ENCODE peak calls at places on chromosomes 1 and 21, in four cellular contexts. M is SK-N-SH, B is GM12878, E is HepG2. D is an unnamed sample.

GRCh38 chr1:30397576-30397975 is 325.8 kb downstream of the MATN1 start:
- DNase-seq in M (no peak), B (no peak), E (no peak), D (no peak)

GRCh38 chr21:25171438-25171837 is 435.8 kb downstream of the MRPL39 start:
- DNase-seq in M (no peak), B (no peak), E (no peak), D (no peak)

GRCh38 chr1:225508538-225509375 is 80.9 kb upstream of the LBR start:
- DNase-seq in M (no peak), B (no peak), E (peak), D (peak)

GRCh38 chr1:17335821-17336718 is 28.1 kb downstream of the PADI4 start:
- DNase-seq in M (peak), B (no peak), E (peak), D (peak)

GRCh38 chr1:239303289-239303688 is 83.1 kb upstream of the CHRM3 start:
- DNase-seq in M (no peak), B (no peak), E (no peak), D (no peak)

GRCh38 chr1:244319283-244320132 is 132.2 kb downstream of the ADSS2 start:
- DNase-seq in M (no peak), B (peak), E (no peak), D (no peak)

GRCh38 chr21:41283211-41283818 is 33.3 kb upstream of the FAM3B start:
- DNase-seq in M (peak), B (peak), E (peak), D (no peak)

GRCh38 chr1:42877380-42877779 is 31.0 kb downstream of the ZNF691 start:
- DNase-seq in M (no peak), B (no peak), E (no peak), D (no peak)

GRCh38 chr1:107138767-107139445 is 1.9 kb upstream of the NTNG1 start:
- DNase-seq in M (no peak), B (no peak), E (no peak), D (no peak)

GRCh38 chr1:115565789-115566188 is 76.0 kb upstream of the VANGL1 start:
- DNase-seq in M (no peak), B (no peak), E (no peak), D (no peak)

GRCh38 chr1:115559987-115560386 is 81.8 kb upstream of the VANGL1 start:
- DNase-seq in M (no peak), B (no peak), E (no peak), D (no peak)

GRCh38 chr1:115567431-115567830 is 74.3 kb upstream of the VANGL1 start:
- DNase-seq in M (no peak), B (no peak), E (no peak), D (no peak)

GRCh38 chr1:115564201-115564600 is 77.6 kb upstream of the VANGL1 start:
- DNase-seq in M (peak), B (no peak), E (no peak), D (peak)

GRCh38 chr1:115565353-115565752 is 76.4 kb upstream of the VANGL1 start:
- DNase-seq in M (peak), B (no peak), E (no peak), D (no peak)
- TF ChIP-seq TCF12 in M (no peak), B (no peak), E (no peak), D (no peak)

GRCh38 chr1:202987922-202988583 is 19.1 kb upstream of the TMEM183A start:
- DNase-seq in M (no peak), B (no peak), E (no peak), D (no peak)
- TF ChIP-seq TCF12 in M (no peak), B (no peak), E (no peak), D (no peak)

DNA sequence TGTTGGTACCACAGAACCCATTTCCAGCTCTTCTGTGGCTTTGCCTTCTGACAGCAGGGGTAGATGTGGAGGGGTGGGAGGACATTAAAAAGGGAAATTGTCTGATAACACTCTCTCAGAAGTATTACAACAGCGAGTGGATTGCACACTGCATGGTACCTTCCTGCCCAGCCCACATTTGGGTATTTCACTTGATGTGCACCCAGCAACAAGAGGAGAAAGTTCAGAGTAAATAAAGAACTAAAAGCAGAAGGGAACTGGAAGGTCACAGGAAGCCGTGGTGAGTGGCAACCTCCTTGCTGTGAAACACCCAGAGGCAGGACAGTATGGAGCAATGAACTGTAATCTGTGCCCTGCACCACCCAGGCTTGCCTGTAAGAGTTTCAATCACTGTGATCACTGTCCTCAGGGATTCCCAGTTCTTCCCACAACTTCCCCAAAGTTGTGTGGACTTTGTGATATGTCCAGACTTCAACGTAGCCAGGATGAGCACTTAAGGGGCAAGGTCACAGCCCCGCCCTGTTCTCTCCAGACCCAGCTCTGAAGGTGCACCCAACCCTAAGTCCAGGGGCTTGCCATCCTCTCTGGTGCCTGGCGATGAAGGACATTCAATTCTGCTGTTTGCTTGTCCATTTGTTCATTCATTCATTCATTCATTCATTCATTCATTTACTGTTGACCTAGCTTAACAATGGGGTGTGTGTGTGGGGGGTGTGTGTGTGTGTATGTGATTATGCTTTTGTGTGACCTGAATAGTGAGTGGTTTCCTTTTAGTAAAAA is 18.7 kb upstream of the F5 start:
- DNase-seq in M (no peak), B (peak), E (no peak), D (no peak)
- TF ChIP-seq TCF12 in M (no peak), B (no peak), E (no peak), D (no peak)

DNA sequence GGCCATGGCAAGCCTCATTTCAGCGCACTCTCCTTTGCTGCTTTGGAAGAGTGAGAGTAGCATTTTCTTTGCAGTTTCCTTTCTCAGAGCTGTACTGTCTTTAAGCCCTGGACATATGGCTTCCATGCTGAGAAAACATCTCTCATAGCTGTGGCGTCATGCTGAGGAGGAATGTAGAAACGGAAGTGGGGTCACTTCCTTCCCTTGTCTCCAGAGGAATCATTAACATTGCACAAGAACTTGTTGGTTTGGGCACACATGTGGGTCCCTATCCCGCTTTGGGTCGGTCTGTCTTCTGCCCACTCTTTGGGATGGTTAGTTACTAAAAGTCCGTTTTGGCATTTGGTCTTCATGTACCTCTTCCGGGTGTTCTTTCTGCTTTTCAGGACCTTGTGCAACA is 5.6 kb downstream of the MFN2 start:
- DNase-seq in M (no peak), B (no peak), E (no peak), D (no peak)
- TF ChIP-seq TCF12 in M (no peak), B (no peak), E (no peak), D (no peak)

DNA sequence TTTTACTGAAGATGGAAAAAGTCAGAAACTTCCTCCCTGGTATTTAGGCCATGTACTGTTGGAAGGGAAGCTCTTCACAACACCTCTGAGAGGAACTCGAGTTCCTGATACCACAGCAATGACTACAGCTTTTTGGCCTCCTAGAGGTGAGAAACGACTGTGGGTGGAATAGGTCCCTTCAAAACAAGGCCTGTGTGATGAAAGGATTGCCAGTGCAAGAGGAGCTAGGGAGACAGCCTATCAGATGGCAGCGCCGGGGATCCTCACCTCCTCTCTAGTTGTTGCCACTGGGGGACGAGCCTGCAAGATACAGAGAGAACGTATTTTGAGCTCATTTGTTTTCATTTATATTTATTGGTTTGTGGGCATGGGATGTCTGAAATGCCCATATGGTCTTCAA is 187.8 kb upstream of the KCND3 start:
- DNase-seq in M (no peak), B (no peak), E (no peak), D (no peak)
- TF ChIP-seq TCF12 in M (no peak), B (no peak), E (no peak), D (no peak)

D was measured in H1.